ENCODE peak calls at places on chromosomes 5 and 9, in five cellular contexts. One of them, this sample, is unnamed. For H3K4me1, the result is how much of the 10 kb centered on the place peaks cover.

GRCh38 chr5:169146158-169146557 is 154.8 kb downstream of the SLIT3 start:
- DNase-seq in cardiac muscle cell: no peak
- DNase-seq in CD8-positive, alpha-beta T cell: no peak
- DNase-seq in osteoblast: no peak
- DNase-seq in endothelial cell of umbilical vein: no peak
- DNase-seq in this sample: no peak

GRCh38 chr9:93098236-93098946 is 2.4 kb downstream of the CARD19 start:
- DNase-seq in cardiac muscle cell: no peak
- DNase-seq in CD8-positive, alpha-beta T cell: no peak
- DNase-seq in osteoblast: peak
- DNase-seq in endothelial cell of umbilical vein: peak
- DNase-seq in this sample: peak

GRCh38 chr9:115888131-115888530 is 265.5 kb upstream of the PAPPA start:
- DNase-seq in cardiac muscle cell: no peak
- DNase-seq in CD8-positive, alpha-beta T cell: no peak
- DNase-seq in osteoblast: no peak
- DNase-seq in endothelial cell of umbilical vein: no peak
- DNase-seq in this sample: no peak

GRCh38 chr9:136011376-136011702 is 50.2 kb upstream of the UBAC1 start:
- DNase-seq in cardiac muscle cell: no peak
- DNase-seq in CD8-positive, alpha-beta T cell: no peak
- DNase-seq in osteoblast: peak
- DNase-seq in endothelial cell of umbilical vein: no peak
- DNase-seq in this sample: no peak

GRCh38 chr5:157963761-157964160 is 104.8 kb upstream of the CLINT1 start:
- DNase-seq in cardiac muscle cell: no peak
- DNase-seq in CD8-positive, alpha-beta T cell: no peak
- DNase-seq in osteoblast: no peak
- DNase-seq in endothelial cell of umbilical vein: no peak
- DNase-seq in this sample: peak

GRCh38 chr9:97563458-97564135 is 62.1 kb downstream of the TMOD1 start:
- DNase-seq in cardiac muscle cell: no peak
- DNase-seq in CD8-positive, alpha-beta T cell: no peak
- DNase-seq in osteoblast: no peak
- DNase-seq in endothelial cell of umbilical vein: peak
- DNase-seq in this sample: no peak

GRCh38 chr5:161190086-161190485 is 338.1 kb upstream of the ATP10B start:
- DNase-seq in cardiac muscle cell: no peak
- DNase-seq in CD8-positive, alpha-beta T cell: no peak
- DNase-seq in osteoblast: no peak
- DNase-seq in endothelial cell of umbilical vein: no peak
- DNase-seq in this sample: no peak

GRCh38 chr9:89525673-89526374 is 27.9 kb upstream of the SEMA4D start:
- DNase-seq in cardiac muscle cell: no peak
- DNase-seq in CD8-positive, alpha-beta T cell: no peak
- DNase-seq in osteoblast: peak
- DNase-seq in endothelial cell of umbilical vein: no peak
- DNase-seq in this sample: no peak

GRCh38 chr9:99345451-99345850 is 123.4 kb downstream of the SEC61B start:
- DNase-seq in cardiac muscle cell: no peak
- DNase-seq in CD8-positive, alpha-beta T cell: no peak
- DNase-seq in osteoblast: no peak
- DNase-seq in endothelial cell of umbilical vein: no peak
- DNase-seq in this sample: no peak

GRCh38 chr5:81147970-81148571 is 85.1 kb upstream of the CKMT2 start:
- DNase-seq in cardiac muscle cell: no peak
- DNase-seq in CD8-positive, alpha-beta T cell: no peak
- DNase-seq in osteoblast: no peak
- DNase-seq in endothelial cell of umbilical vein: no peak
- DNase-seq in this sample: no peak

GRCh38 chr5:124157320-124157719 is 589.1 kb downstream of the ZNF608 start:
- DNase-seq in cardiac muscle cell: no peak
- DNase-seq in CD8-positive, alpha-beta T cell: no peak
- DNase-seq in osteoblast: no peak
- DNase-seq in endothelial cell of umbilical vein: peak
- DNase-seq in this sample: no peak

GRCh38 chr5:38556115-38556598 is 289 bp downstream of the LIFR start:
- DNase-seq in cardiac muscle cell: no peak
- DNase-seq in CD8-positive, alpha-beta T cell: no peak
- DNase-seq in osteoblast: peak
- DNase-seq in endothelial cell of umbilical vein: no peak
- DNase-seq in this sample: no peak

GRCh38 chr9:96383165-96383939 is at the start of gene SLC35D2:
- DNase-seq in cardiac muscle cell: peak
- DNase-seq in CD8-positive, alpha-beta T cell: no peak
- DNase-seq in osteoblast: peak
- DNase-seq in endothelial cell of umbilical vein: peak
- DNase-seq in this sample: peak

GRCh38 chr9:127370651-127371648 is 26.0 kb upstream of the SLC2A8 start:
- DNase-seq in cardiac muscle cell: peak
- DNase-seq in CD8-positive, alpha-beta T cell: no peak
- DNase-seq in osteoblast: no peak
- DNase-seq in endothelial cell of umbilical vein: no peak
- DNase-seq in this sample: no peak

GRCh38 chr9:121277026-121277425 is 9.1 kb downstream of the GSN start:
- DNase-seq in cardiac muscle cell: no peak
- DNase-seq in CD8-positive, alpha-beta T cell: no peak
- DNase-seq in osteoblast: peak
- DNase-seq in endothelial cell of umbilical vein: no peak
- DNase-seq in this sample: no peak

GRCh38 chr5:141889282-141889871 is 11.2 kb upstream of the PCDH1 start:
- DNase-seq in cardiac muscle cell: no peak
- DNase-seq in CD8-positive, alpha-beta T cell: no peak
- DNase-seq in osteoblast: peak
- DNase-seq in endothelial cell of umbilical vein: peak
- DNase-seq in this sample: no peak

GRCh38 chr9:88990721-88991065 is 575 bp upstream of the S1PR3 start:
- DNase-seq in cardiac muscle cell: peak
- DNase-seq in CD8-positive, alpha-beta T cell: no peak
- DNase-seq in osteoblast: no peak
- DNase-seq in endothelial cell of umbilical vein: peak
- DNase-seq in this sample: no peak

GRCh38 chr9:121708768-121709488 is 57.5 kb downstream of the DAB2IP start:
- DNase-seq in cardiac muscle cell: no peak
- DNase-seq in CD8-positive, alpha-beta T cell: no peak
- DNase-seq in osteoblast: peak
- DNase-seq in endothelial cell of umbilical vein: no peak
- DNase-seq in this sample: no peak

GRCh38 chr9:74784506-74784905 is 103.2 kb downstream of the TRPM6 start:
- DNase-seq in cardiac muscle cell: no peak
- DNase-seq in CD8-positive, alpha-beta T cell: no peak
- DNase-seq in osteoblast: no peak
- DNase-seq in endothelial cell of umbilical vein: no peak
- DNase-seq in this sample: no peak

GRCh38 chr5:177489119-177489716 is 8.2 kb downstream of the PDLIM7 start:
- DNase-seq in cardiac muscle cell: no peak
- DNase-seq in CD8-positive, alpha-beta T cell: no peak
- DNase-seq in osteoblast: no peak
- DNase-seq in endothelial cell of umbilical vein: no peak
- DNase-seq in this sample: no peak

GRCh38 chr9:32500768-32501167 is 25.2 kb downstream of the RIGI start:
- DNase-seq in cardiac muscle cell: no peak
- DNase-seq in CD8-positive, alpha-beta T cell: no peak
- DNase-seq in osteoblast: no peak
- DNase-seq in endothelial cell of umbilical vein: peak
- DNase-seq in this sample: peak

GRCh38 chr5:84693256-84693655 is 308.6 kb upstream of the EDIL3 start:
- DNase-seq in cardiac muscle cell: no peak
- DNase-seq in CD8-positive, alpha-beta T cell: no peak
- DNase-seq in osteoblast: no peak
- DNase-seq in endothelial cell of umbilical vein: no peak
- DNase-seq in this sample: no peak

GRCh38 chr9:129164246-129164930 is 13.7 kb downstream of the IER5L start:
- DNase-seq in cardiac muscle cell: no peak
- DNase-seq in CD8-positive, alpha-beta T cell: no peak
- DNase-seq in osteoblast: peak
- DNase-seq in endothelial cell of umbilical vein: no peak
- DNase-seq in this sample: no peak

GRCh38 chr5:94021246-94021645 is 279.8 kb upstream of the POU5F2 start:
- DNase-seq in cardiac muscle cell: no peak
- DNase-seq in CD8-positive, alpha-beta T cell: no peak
- DNase-seq in osteoblast: peak
- DNase-seq in endothelial cell of umbilical vein: peak
- DNase-seq in this sample: peak

GRCh38 chr5:38807570-38808461 is 38.0 kb upstream of the OSMR start:
- DNase-seq in cardiac muscle cell: no peak
- DNase-seq in CD8-positive, alpha-beta T cell: no peak
- DNase-seq in osteoblast: peak
- DNase-seq in endothelial cell of umbilical vein: peak
- DNase-seq in this sample: no peak

GRCh38 chr9:111271481-111272080 is 58.4 kb downstream of the OR2K2 start:
- DNase-seq in cardiac muscle cell: peak
- DNase-seq in CD8-positive, alpha-beta T cell: no peak
- DNase-seq in osteoblast: peak
- DNase-seq in endothelial cell of umbilical vein: no peak
- DNase-seq in this sample: no peak

GRCh38 chr9:21570643-21571275 is 88.6 kb upstream of the IFNE start:
- DNase-seq in cardiac muscle cell: no peak
- DNase-seq in CD8-positive, alpha-beta T cell: no peak
- DNase-seq in osteoblast: no peak
- DNase-seq in endothelial cell of umbilical vein: no peak
- DNase-seq in this sample: no peak

GRCh38 chr5:149062371-149063016 is 368 bp downstream of the SH3TC2 start:
- DNase-seq in cardiac muscle cell: no peak
- DNase-seq in CD8-positive, alpha-beta T cell: no peak
- DNase-seq in osteoblast: peak
- DNase-seq in endothelial cell of umbilical vein: peak
- DNase-seq in this sample: peak

GRCh38 chr9:26950521-26950920 is 3.5 kb upstream of the PLAA start:
- DNase-seq in cardiac muscle cell: no peak
- DNase-seq in CD8-positive, alpha-beta T cell: no peak
- DNase-seq in osteoblast: no peak
- DNase-seq in endothelial cell of umbilical vein: no peak
- DNase-seq in this sample: peak

GRCh38 chr9:129102791-129103594 is 7.6 kb downstream of the CRAT start:
- DNase-seq in cardiac muscle cell: peak
- DNase-seq in CD8-positive, alpha-beta T cell: no peak
- DNase-seq in osteoblast: peak
- DNase-seq in endothelial cell of umbilical vein: peak
- DNase-seq in this sample: peak

GRCh38 chr5:140591747-140592372 is 27.2 kb downstream of the SLC35A4 start:
- DNase-seq in cardiac muscle cell: no peak
- DNase-seq in CD8-positive, alpha-beta T cell: no peak
- DNase-seq in osteoblast: peak
- DNase-seq in endothelial cell of umbilical vein: peak
- DNase-seq in this sample: peak

DNA sequence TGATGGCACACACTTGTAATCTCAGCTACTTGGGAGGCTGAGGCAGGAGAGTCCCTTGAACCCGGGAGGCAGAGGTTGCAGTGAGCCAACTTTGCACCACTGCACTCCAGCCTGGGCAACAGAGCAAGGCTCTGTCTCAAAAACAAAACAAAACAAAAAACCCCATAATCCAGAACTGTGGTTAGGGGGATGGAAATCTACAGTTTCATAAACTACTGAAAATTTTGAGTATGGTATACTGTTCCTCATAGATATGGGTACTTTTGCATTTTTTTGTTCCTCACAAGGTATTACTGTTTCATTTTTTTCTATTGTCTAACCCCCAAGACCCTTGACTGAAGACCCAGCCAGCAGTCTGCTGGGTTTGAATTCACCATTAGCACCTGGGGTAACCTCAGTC is 52.2 kb upstream of the MAP3K1 start:
- DNase-seq in cardiac muscle cell: no peak
- DNase-seq in CD8-positive, alpha-beta T cell: no peak
- DNase-seq in osteoblast: no peak
- DNase-seq in endothelial cell of umbilical vein: no peak
- DNase-seq in this sample: no peak
- H3K4me1 ChIP-seq in cardiac muscle cell: under half
- H3K4me1 ChIP-seq in CD8-positive, alpha-beta T cell: under half
- H3K4me1 ChIP-seq in osteoblast: under half
- H3K4me1 ChIP-seq in endothelial cell of umbilical vein: under half
- H3K4me1 ChIP-seq in this sample: under half

GRCh38 chr9:2570615-2571479 is 50.7 kb upstream of the VLDLR start:
- DNase-seq in cardiac muscle cell: peak
- DNase-seq in CD8-positive, alpha-beta T cell: no peak
- DNase-seq in osteoblast: no peak
- DNase-seq in endothelial cell of umbilical vein: peak
- DNase-seq in this sample: peak
- TF ChIP-seq CTCF in cardiac muscle cell: no peak
- TF ChIP-seq CTCF in CD8-positive, alpha-beta T cell: no peak
- TF ChIP-seq CTCF in osteoblast: no peak
- TF ChIP-seq CTCF in endothelial cell of umbilical vein: no peak
- TF ChIP-seq CTCF in this sample: no peak

GRCh38 chr9:130191068-130191748 is 19.0 kb downstream of the NCS1 start:
- DNase-seq in cardiac muscle cell: no peak
- DNase-seq in CD8-positive, alpha-beta T cell: no peak
- DNase-seq in osteoblast: no peak
- DNase-seq in endothelial cell of umbilical vein: no peak
- DNase-seq in this sample: no peak
- H3K4me1 ChIP-seq in cardiac muscle cell: half or more
- H3K4me1 ChIP-seq in CD8-positive, alpha-beta T cell: under half
- H3K4me1 ChIP-seq in osteoblast: under half
- H3K4me1 ChIP-seq in endothelial cell of umbilical vein: under half
- H3K4me1 ChIP-seq in this sample: under half

DNA sequence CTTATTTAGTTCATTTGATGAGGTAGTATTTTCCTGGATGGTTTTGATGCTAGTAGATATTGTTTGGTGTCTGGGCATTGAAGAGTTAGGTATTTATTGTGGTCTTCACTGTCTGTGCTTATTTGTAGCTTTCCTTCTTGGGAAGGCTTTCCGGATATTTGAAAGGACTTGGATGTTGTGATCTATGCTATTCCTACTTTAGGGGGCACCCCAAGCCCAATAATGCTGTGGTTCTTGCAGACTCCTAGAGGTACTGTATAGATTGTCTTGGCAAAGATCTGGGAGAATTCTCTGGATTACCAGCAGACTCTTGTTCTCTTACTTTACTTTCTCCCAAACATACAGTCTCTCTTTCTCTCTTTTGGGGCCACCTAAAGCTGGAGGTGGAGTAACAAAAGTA is 315.7 kb downstream of the MAT2B start:
- DNase-seq in cardiac muscle cell: no peak
- DNase-seq in CD8-positive, alpha-beta T cell: no peak
- DNase-seq in osteoblast: no peak
- DNase-seq in endothelial cell of umbilical vein: no peak
- DNase-seq in this sample: no peak
- TF ChIP-seq CTCF in cardiac muscle cell: no peak
- TF ChIP-seq CTCF in CD8-positive, alpha-beta T cell: no peak
- TF ChIP-seq CTCF in osteoblast: no peak
- TF ChIP-seq CTCF in endothelial cell of umbilical vein: no peak
- TF ChIP-seq CTCF in this sample: no peak

GRCh38 chr5:171307843-171308452 is 1.1 kb upstream of the TLX3 start:
- DNase-seq in cardiac muscle cell: no peak
- DNase-seq in CD8-positive, alpha-beta T cell: no peak
- DNase-seq in osteoblast: no peak
- DNase-seq in endothelial cell of umbilical vein: no peak
- DNase-seq in this sample: no peak

GRCh38 chr5:171309526-171310333 is 682 bp downstream of the TLX3 start:
- DNase-seq in cardiac muscle cell: no peak
- DNase-seq in CD8-positive, alpha-beta T cell: no peak
- DNase-seq in osteoblast: no peak
- DNase-seq in endothelial cell of umbilical vein: no peak
- DNase-seq in this sample: no peak

GRCh38 chr5:171306785-171307591 is 2.1 kb upstream of the TLX3 start:
- DNase-seq in cardiac muscle cell: no peak
- DNase-seq in CD8-positive, alpha-beta T cell: no peak
- DNase-seq in osteoblast: no peak
- DNase-seq in endothelial cell of umbilical vein: no peak
- DNase-seq in this sample: no peak

GRCh38 chr5:171309276-171309525 is 153 bp downstream of the TLX3 start:
- DNase-seq in cardiac muscle cell: no peak
- DNase-seq in CD8-positive, alpha-beta T cell: no peak
- DNase-seq in osteoblast: no peak
- DNase-seq in endothelial cell of umbilical vein: no peak
- DNase-seq in this sample: no peak

GRCh38 chr5:171308453-171309275 is at the start of gene TLX3:
- DNase-seq in cardiac muscle cell: peak
- DNase-seq in CD8-positive, alpha-beta T cell: no peak
- DNase-seq in osteoblast: peak
- DNase-seq in endothelial cell of umbilical vein: peak
- DNase-seq in this sample: peak
- H3K4me1 ChIP-seq in cardiac muscle cell: under half
- H3K4me1 ChIP-seq in CD8-positive, alpha-beta T cell: under half
- H3K4me1 ChIP-seq in osteoblast: under half
- H3K4me1 ChIP-seq in endothelial cell of umbilical vein: under half
- H3K4me1 ChIP-seq in this sample: under half

This sample was measured in mammary epithelial cell.